ENCODE peak calls at places on chromosomes 11 and 22, in seven cellular contexts. J, V, N, M, G, O and I are unnamed samples.

GRCh38 chr22:28904211-28904808 is 20.9 kb downstream of the ZNRF3 start:
- DNase-seq in J (no peak), V (no peak), N (no peak), M (no peak), G (no peak), O (no peak), I (no peak)

GRCh38 chr11:71446942-71447688 is 1.1 kb downstream of the DHCR7 start:
- DNase-seq in J (peak; percentile 61), V (no peak), N (peak; percentile 43), M (no peak), G (no peak), O (no peak), I (peak; percentile 42)

GRCh38 chr11:1160231-1161101 is 2.7 kb downstream of the MUC5AC start:
- DNase-seq in J (no peak), V (no peak), N (no peak), M (peak; percentile 70), G (peak; percentile 1), O (peak; percentile 28), I (peak; percentile 18)

GRCh38 chr11:38814670-38815069 is 2216.6 kb upstream of the RAG2 start:
- DNase-seq in J (no peak), V (no peak), N (no peak), M (no peak), G (no peak), O (no peak), I (no peak)

GRCh38 chr11:35056391-35057093 is 82.4 kb upstream of the CD44 start:
- DNase-seq in J (no peak), V (no peak), N (no peak), M (no peak), G (no peak), O (no peak), I (no peak)

GRCh38 chr11:117170210-117170609 is 8.3 kb upstream of the SIDT2 start:
- DNase-seq in J (no peak), V (no peak), N (no peak), M (no peak), G (no peak), O (no peak), I (no peak)

GRCh38 chr22:24937114-24937513 is 9.4 kb downstream of the LHFPL7 start:
- DNase-seq in J (peak; percentile 44), V (no peak), N (no peak), M (no peak), G (no peak), O (peak; percentile 32), I (no peak)

GRCh38 chr11:108870373-108871020 is 205.6 kb downstream of the DDX10 start:
- DNase-seq in J (peak; percentile 57), V (no peak), N (no peak), M (no peak), G (no peak), O (no peak), I (no peak)

GRCh38 chr11:12005476-12005875 is 3.0 kb downstream of the DKK3 start:
- DNase-seq in J (no peak), V (no peak), N (no peak), M (no peak), G (no peak), O (no peak), I (no peak)

GRCh38 chr11:7910389-7910788 is 20.7 kb downstream of the OR10A6 start:
- DNase-seq in J (no peak), V (no peak), N (no peak), M (no peak), G (no peak), O (no peak), I (no peak)

GRCh38 chr11:118631510-118631909 is 24.1 kb downstream of the PHLDB1 start:
- DNase-seq in J (no peak), V (no peak), N (peak; percentile 87), M (peak; percentile 12), G (no peak), O (no peak), I (no peak)

GRCh38 chr11:65891180-65892136 is 985 bp downstream of the CCDC85B start:
- DNase-seq in J (no peak), V (peak; percentile 59), N (no peak), M (peak; percentile 90), G (no peak), O (peak; percentile 65), I (peak; percentile 55)

GRCh38 chr11:65354265-65355012 is at the start of gene TIGD3:
- DNase-seq in J (peak; percentile 92), V (peak; percentile 98), N (peak; percentile 99), M (peak; percentile 97), G (peak; percentile 95), O (peak; percentile 99), I (peak; percentile 98)

GRCh38 chr22:46050916-46051614 is 74.1 kb upstream of the WNT7B start:
- DNase-seq in J (no peak), V (peak; percentile 20), N (no peak), M (no peak), G (peak; percentile 10), O (no peak), I (no peak)

GRCh38 chr22:43159484-43160178 is 8.3 kb downstream of the TSPO start:
- DNase-seq in J (no peak), V (no peak), N (peak; percentile 96), M (no peak), G (no peak), O (peak; percentile 45), I (peak; percentile 94)

GRCh38 chr11:85947431-85948272 is 92.5 kb downstream of the CCDC83 start:
- DNase-seq in J (peak; percentile 74), V (peak; percentile 58), N (no peak), M (no peak), G (no peak), O (no peak), I (no peak)

GRCh38 chr11:66388746-66389386 is 17.3 kb upstream of the SLC29A2 start:
- DNase-seq in J (peak; percentile 49), V (no peak), N (peak; percentile 83), M (peak; percentile 42), G (peak; percentile 78), O (peak; percentile 60), I (no peak)

GRCh38 chr11:60485987-60486386 is 6.6 kb upstream of the MS4A12 start:
- DNase-seq in J (no peak), V (no peak), N (peak; percentile 47), M (no peak), G (no peak), O (peak; percentile 39), I (peak; percentile 69)

GRCh38 chr11:84384637-84385227 is 1098.6 kb upstream of the CCDC90B start:
- DNase-seq in J (peak; percentile 69), V (no peak), N (peak; percentile 32), M (no peak), G (peak; percentile 14), O (peak; percentile 25), I (no peak)

GRCh38 chr11:77117485-77117884 is 10.6 kb upstream of the MYO7A start:
- DNase-seq in J (no peak), V (no peak), N (no peak), M (peak; percentile 30), G (no peak), O (no peak), I (peak; percentile 15)

GRCh38 chr22:49464024-49464423 is 363.6 kb downstream of the BRD1 start:
- DNase-seq in J (no peak), V (no peak), N (no peak), M (no peak), G (no peak), O (no peak), I (no peak)

GRCh38 chr11:102345923-102346322 is 1.1 kb upstream of the BIRC2 start:
- DNase-seq in J (peak; percentile 67), V (no peak), N (no peak), M (no peak), G (no peak), O (no peak), I (no peak)

DNA sequence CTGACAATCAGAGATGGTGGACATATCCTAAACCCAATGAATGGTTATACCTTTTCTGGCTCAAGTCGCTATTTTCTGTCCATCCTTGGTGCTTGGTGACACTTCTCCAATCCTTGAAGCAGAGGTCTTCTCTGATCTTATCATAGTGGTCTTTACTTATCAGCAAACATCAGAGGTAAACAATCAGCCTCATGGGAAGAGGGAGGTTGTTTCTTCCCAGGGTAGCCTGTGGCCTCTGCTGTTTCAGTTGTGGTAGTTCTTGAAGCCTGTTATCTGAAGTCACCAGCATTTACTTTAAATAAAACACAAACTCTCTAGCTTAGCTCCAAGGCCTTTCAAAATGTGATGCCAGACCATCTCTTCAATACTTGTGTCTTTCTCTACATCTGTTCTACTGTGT is 66.7 kb downstream of the RRM1 start:
- DNase-seq in J (no peak), V (no peak), N (no peak), M (no peak), G (no peak), O (no peak), I (no peak)
- TF ChIP-seq CTCF in J (no peak), V (no peak), N (no peak), M (no peak), G (no peak), O (no peak), I (no peak)

DNA sequence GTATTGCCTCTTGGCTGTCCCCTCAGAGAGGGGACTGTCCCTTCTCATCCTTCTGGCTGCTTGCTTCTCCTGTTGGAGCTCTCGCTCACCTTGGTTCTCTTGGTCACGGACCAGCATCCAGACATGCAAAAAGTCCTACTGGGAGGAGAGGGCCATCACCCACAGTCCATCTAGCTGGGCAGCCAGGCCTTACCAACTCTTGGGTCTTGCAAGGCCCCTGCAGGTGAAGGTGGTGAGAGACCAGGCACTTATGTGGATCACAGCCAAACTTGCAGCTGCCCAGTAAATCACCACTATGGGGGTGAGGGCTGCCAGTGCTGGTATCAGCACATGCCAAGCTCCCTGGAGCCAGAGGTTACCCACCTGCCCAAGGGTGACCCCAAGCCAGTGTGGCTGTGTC is 36.3 kb downstream of the KCNQ1OT1 start:
- DNase-seq in J (no peak), V (no peak), N (no peak), M (no peak), G (no peak), O (no peak), I (no peak)
- H3K4me3 ChIP-seq in J (no peak overlapping the region), V (no peak overlapping the region), N (no peak overlapping the region), M (no peak overlapping the region), G (no peak overlapping the region), O (no peak overlapping the region), I (no peak overlapping the region)

GRCh38 chr11:32494629-32495028 is 59.3 kb upstream of the WT1 start:
- DNase-seq in J (no peak), V (no peak), N (no peak), M (no peak), G (no peak), O (no peak), I (no peak)

GRCh38 chr11:32485733-32486132 is 50.4 kb upstream of the WT1 start:
- DNase-seq in J (no peak), V (no peak), N (no peak), M (no peak), G (no peak), O (no peak), I (no peak)

GRCh38 chr11:32487270-32487669 is 51.9 kb upstream of the WT1 start:
- DNase-seq in J (no peak), V (no peak), N (no peak), M (no peak), G (no peak), O (peak; percentile 12), I (no peak)

GRCh38 chr11:32489464-32489863 is 54.1 kb upstream of the WT1 start:
- DNase-seq in J (no peak), V (no peak), N (no peak), M (no peak), G (no peak), O (no peak), I (no peak)
- TF ChIP-seq CTCF in J (no peak), V (no peak), N (no peak), M (no peak), G (no peak), O (no peak), I (no peak)

DNA sequence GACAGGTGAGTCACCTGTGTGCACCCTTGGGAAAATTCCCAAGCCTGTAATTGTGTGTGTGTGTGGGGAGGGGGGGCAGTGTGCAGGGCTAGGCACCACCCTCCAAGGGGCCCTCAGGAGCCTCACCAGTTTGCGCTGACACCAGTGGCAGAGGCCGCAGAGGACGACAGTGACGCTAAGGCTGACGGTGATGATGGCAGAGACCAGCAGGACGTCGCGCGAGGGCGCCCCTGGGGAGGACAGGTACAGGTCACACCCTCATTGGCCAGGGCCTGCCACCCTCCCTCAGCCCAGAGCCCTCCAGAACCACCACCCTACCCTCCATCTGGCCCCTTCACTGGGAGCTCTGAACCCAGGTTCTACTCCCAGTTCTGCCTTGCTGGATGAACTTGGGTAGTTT is 24.9 kb downstream of the SYT7 start:
- DNase-seq in J (no peak), V (no peak), N (no peak), M (peak; percentile 77), G (no peak), O (no peak), I (no peak)
- H3K4me3 ChIP-seq in J (no peak overlapping the region), V (no peak overlapping the region), N (no peak overlapping the region), M (no peak overlapping the region), G (no peak overlapping the region), O (no peak overlapping the region), I (no peak overlapping the region)